ENCODE peak calls at places on chromosomes 16 and 17, in six cellular contexts. One of them, this sample, is unnamed.

GRCh38 chr17:19354123-19354522 is 8.4 kb downstream of the B9D1 start:
- DNase-seq in mesenchymal stem cell: peak; percentile 85
- DNase-seq in neuronal stem cell: no peak
- DNase-seq in IMR-90: peak; percentile 94
- DNase-seq in H1: no peak
- DNase-seq in mesendoderm: no peak
- DNase-seq in this sample: no peak

GRCh38 chr17:59372138-59372751 is 40.8 kb downstream of the YPEL2 start:
- DNase-seq in H1: no peak
- DNase-seq in neuronal stem cell: no peak
- DNase-seq in mesendoderm: no peak
- DNase-seq in IMR-90: peak; percentile 54
- DNase-seq in mesenchymal stem cell: peak; percentile 96
- DNase-seq in this sample: peak; percentile 28

GRCh38 chr17:81590121-81590520 is 38.0 kb upstream of the FAAP100 start:
- DNase-seq in IMR-90: no peak
- DNase-seq in H1: no peak
- DNase-seq in mesendoderm: no peak
- DNase-seq in neuronal stem cell: no peak
- DNase-seq in mesenchymal stem cell: no peak
- DNase-seq in this sample: no peak

GRCh38 chr17:32912218-32912897 is 15.6 kb upstream of the TMEM98 start:
- DNase-seq in IMR-90: peak; percentile 76
- DNase-seq in neuronal stem cell: no peak
- DNase-seq in mesenchymal stem cell: peak; percentile 91
- DNase-seq in mesendoderm: peak; percentile 72
- DNase-seq in H1: no peak
- DNase-seq in this sample: peak; percentile 42

GRCh38 chr17:13736915-13737314 is 135.2 kb upstream of the HS3ST3A1 start:
- DNase-seq in IMR-90: peak; percentile 46
- DNase-seq in mesenchymal stem cell: peak; percentile 17
- DNase-seq in H1: no peak
- DNase-seq in mesendoderm: no peak
- DNase-seq in neuronal stem cell: no peak
- DNase-seq in this sample: no peak

GRCh38 chr17:50511058-50511457 is 2.8 kb downstream of the MYCBPAP start:
- DNase-seq in neuronal stem cell: no peak
- DNase-seq in IMR-90: peak; percentile 50
- DNase-seq in mesendoderm: peak; percentile 35
- DNase-seq in mesenchymal stem cell: peak; percentile 82
- DNase-seq in H1: no peak
- DNase-seq in this sample: peak; percentile 80

GRCh38 chr17:77420804-77421634 is 280.2 kb downstream of the SEC14L1 start:
- DNase-seq in neuronal stem cell: no peak
- DNase-seq in mesenchymal stem cell: peak; percentile 92
- DNase-seq in mesendoderm: peak; percentile 95
- DNase-seq in H1: no peak
- DNase-seq in IMR-90: peak; percentile 93
- DNase-seq in this sample: no peak

GRCh38 chr17:19470529-19471261 is 59.7 kb downstream of the RNF112 start:
- DNase-seq in mesenchymal stem cell: no peak
- DNase-seq in neuronal stem cell: no peak
- DNase-seq in mesendoderm: no peak
- DNase-seq in H1: no peak
- DNase-seq in IMR-90: peak; percentile 56
- DNase-seq in this sample: no peak

GRCh38 chr16:66899945-66900688 is 18.6 kb downstream of the CDH16 start:
- DNase-seq in mesenchymal stem cell: peak; percentile 92
- DNase-seq in IMR-90: peak; percentile 79
- DNase-seq in neuronal stem cell: no peak
- DNase-seq in mesendoderm: peak; percentile 85
- DNase-seq in H1: no peak
- DNase-seq in this sample: no peak

GRCh38 chr17:11334493-11334892 is 93.5 kb downstream of the SHISA6 start:
- DNase-seq in mesendoderm: no peak
- DNase-seq in mesenchymal stem cell: no peak
- DNase-seq in neuronal stem cell: no peak
- DNase-seq in H1: no peak
- DNase-seq in IMR-90: no peak
- DNase-seq in this sample: no peak

GRCh38 chr17:43695968-43696865 is 34.5 kb upstream of the MEOX1 start:
- DNase-seq in H1: no peak
- DNase-seq in mesenchymal stem cell: no peak
- DNase-seq in neuronal stem cell: no peak
- DNase-seq in IMR-90: peak; percentile 20
- DNase-seq in mesendoderm: no peak
- DNase-seq in this sample: no peak

GRCh38 chr16:48075398-48075797 is 80.4 kb downstream of the ABCC12 start:
- DNase-seq in IMR-90: peak; percentile 80
- DNase-seq in mesenchymal stem cell: peak; percentile 12
- DNase-seq in neuronal stem cell: no peak
- DNase-seq in mesendoderm: no peak
- DNase-seq in H1: no peak
- DNase-seq in this sample: no peak

GRCh38 chr16:68948230-68948910 is 105.0 kb downstream of the TANGO6 start:
- DNase-seq in H1: no peak
- DNase-seq in mesendoderm: no peak
- DNase-seq in neuronal stem cell: no peak
- DNase-seq in mesenchymal stem cell: no peak
- DNase-seq in IMR-90: peak; percentile 37
- DNase-seq in this sample: peak; percentile 17

GRCh38 chr17:14871921-14872320 is 393.2 kb downstream of the PMP22 start:
- DNase-seq in mesenchymal stem cell: peak; percentile 25
- DNase-seq in H1: no peak
- DNase-seq in neuronal stem cell: no peak
- DNase-seq in mesendoderm: no peak
- DNase-seq in IMR-90: peak; percentile 69
- DNase-seq in this sample: no peak

GRCh38 chr17:40268141-40268712 is 19.5 kb upstream of the CDC6 start:
- DNase-seq in mesenchymal stem cell: no peak
- DNase-seq in H1: no peak
- DNase-seq in mesendoderm: no peak
- DNase-seq in neuronal stem cell: no peak
- DNase-seq in IMR-90: peak; percentile 26
- DNase-seq in this sample: no peak

GRCh38 chr16:4487955-4488481 is 11.8 kb downstream of the HMOX2 start:
- DNase-seq in IMR-90: peak; percentile 62
- DNase-seq in mesenchymal stem cell: peak; percentile 79
- DNase-seq in H1: no peak
- DNase-seq in mesendoderm: no peak
- DNase-seq in neuronal stem cell: no peak
- DNase-seq in this sample: no peak

GRCh38 chr17:39555368-39555767 is 52.4 kb downstream of the NEUROD2 start:
- DNase-seq in IMR-90: no peak
- DNase-seq in mesendoderm: no peak
- DNase-seq in neuronal stem cell: no peak
- DNase-seq in H1: no peak
- DNase-seq in mesenchymal stem cell: no peak
- DNase-seq in this sample: no peak

GRCh38 chr16:1057252-1057932 is 15.2 kb upstream of the SSTR5 start:
- DNase-seq in neuronal stem cell: no peak
- DNase-seq in mesenchymal stem cell: no peak
- DNase-seq in H1: no peak
- DNase-seq in IMR-90: no peak
- DNase-seq in mesendoderm: peak; percentile 25
- DNase-seq in this sample: peak; percentile 42

GRCh38 chr17:34780438-34780837 is 180.8 kb downstream of the CCT6B start:
- DNase-seq in mesenchymal stem cell: no peak
- DNase-seq in neuronal stem cell: no peak
- DNase-seq in H1: no peak
- DNase-seq in mesendoderm: no peak
- DNase-seq in IMR-90: no peak
- DNase-seq in this sample: no peak

GRCh38 chr17:183021-183420 is 1.6 kb upstream of the DOC2B start:
- DNase-seq in IMR-90: no peak
- DNase-seq in mesendoderm: no peak
- DNase-seq in neuronal stem cell: no peak
- DNase-seq in mesenchymal stem cell: no peak
- DNase-seq in H1: no peak
- DNase-seq in this sample: no peak

GRCh38 chr16:66539628-66540469 is 10.1 kb downstream of the TK2 start:
- DNase-seq in mesenchymal stem cell: no peak
- DNase-seq in H1: no peak
- DNase-seq in neuronal stem cell: no peak
- DNase-seq in mesendoderm: no peak
- DNase-seq in IMR-90: no peak
- DNase-seq in this sample: peak; percentile 88

GRCh38 chr16:84607694-84608093 is 10.2 kb downstream of the COTL1 start:
- DNase-seq in neuronal stem cell: no peak
- DNase-seq in mesendoderm: no peak
- DNase-seq in IMR-90: no peak
- DNase-seq in mesenchymal stem cell: no peak
- DNase-seq in H1: no peak
- DNase-seq in this sample: no peak

GRCh38 chr17:76075364-76076099 is 951 bp downstream of the GALR2 start:
- DNase-seq in mesenchymal stem cell: peak; percentile 30
- DNase-seq in IMR-90: no peak
- DNase-seq in neuronal stem cell: no peak
- DNase-seq in mesendoderm: peak; percentile 57
- DNase-seq in H1: no peak
- DNase-seq in this sample: no peak

GRCh38 chr16:15879255-15879804 is 9.1 kb downstream of the CEP20 start:
- DNase-seq in IMR-90: peak; percentile 96
- DNase-seq in H1: no peak
- DNase-seq in mesenchymal stem cell: peak; percentile 73
- DNase-seq in mesendoderm: no peak
- DNase-seq in neuronal stem cell: no peak
- DNase-seq in this sample: no peak

GRCh38 chr16:10037771-10038170 is 144.5 kb downstream of the GRIN2A start:
- DNase-seq in neuronal stem cell: no peak
- DNase-seq in IMR-90: no peak
- DNase-seq in mesendoderm: peak; percentile 34
- DNase-seq in H1: no peak
- DNase-seq in mesenchymal stem cell: peak; percentile 41
- DNase-seq in this sample: no peak

GRCh38 chr17:17701112-17701511 is 19.9 kb downstream of the RAI1 start:
- DNase-seq in neuronal stem cell: no peak
- DNase-seq in mesenchymal stem cell: no peak
- DNase-seq in IMR-90: no peak
- DNase-seq in mesendoderm: no peak
- DNase-seq in H1: no peak
- DNase-seq in this sample: no peak

GRCh38 chr17:46772879-46773620 is 45.4 kb downstream of the WNT3 start:
- DNase-seq in neuronal stem cell: no peak
- DNase-seq in IMR-90: no peak
- DNase-seq in H1: no peak
- DNase-seq in mesendoderm: peak; percentile 80
- DNase-seq in mesenchymal stem cell: peak; percentile 18
- DNase-seq in this sample: no peak

GRCh38 chr17:4605826-4606225 is 21.5 kb downstream of the SMTNL2 start:
- DNase-seq in H1: no peak
- DNase-seq in mesenchymal stem cell: peak; percentile 76
- DNase-seq in neuronal stem cell: no peak
- DNase-seq in mesendoderm: no peak
- DNase-seq in IMR-90: peak; percentile 30
- DNase-seq in this sample: peak; percentile 88

GRCh38 chr17:58308173-58308984 is 20.2 kb downstream of the TSPOAP1 start:
- DNase-seq in mesenchymal stem cell: no peak
- DNase-seq in H1: no peak
- DNase-seq in mesendoderm: peak; percentile 75
- DNase-seq in neuronal stem cell: no peak
- DNase-seq in IMR-90: no peak
- DNase-seq in this sample: peak; percentile 54

GRCh38 chr16:74660383-74660782 is 6.3 kb downstream of the RFWD3 start:
- DNase-seq in H1: no peak
- DNase-seq in mesenchymal stem cell: no peak
- DNase-seq in IMR-90: no peak
- DNase-seq in mesendoderm: no peak
- DNase-seq in neuronal stem cell: no peak
- DNase-seq in this sample: no peak

GRCh38 chr17:44831270-44831770 is 1.2 kb upstream of the GJC1 start:
- DNase-seq in mesendoderm: peak; percentile 31
- DNase-seq in neuronal stem cell: no peak
- DNase-seq in H1: no peak
- DNase-seq in IMR-90: no peak
- DNase-seq in mesenchymal stem cell: no peak
- DNase-seq in this sample: no peak
- H2AK5ac ChIP-seq in mesendoderm: no peak overlapping the region
- H2AK5ac ChIP-seq in neuronal stem cell: no peak overlapping the region
- H2AK5ac ChIP-seq in H1: no peak overlapping the region
- H2AK5ac ChIP-seq in IMR-90: no peak overlapping the region
- H2AK5ac ChIP-seq in mesenchymal stem cell: no peak overlapping the region
- H2AK5ac ChIP-seq in this sample: no peak overlapping the region

DNA sequence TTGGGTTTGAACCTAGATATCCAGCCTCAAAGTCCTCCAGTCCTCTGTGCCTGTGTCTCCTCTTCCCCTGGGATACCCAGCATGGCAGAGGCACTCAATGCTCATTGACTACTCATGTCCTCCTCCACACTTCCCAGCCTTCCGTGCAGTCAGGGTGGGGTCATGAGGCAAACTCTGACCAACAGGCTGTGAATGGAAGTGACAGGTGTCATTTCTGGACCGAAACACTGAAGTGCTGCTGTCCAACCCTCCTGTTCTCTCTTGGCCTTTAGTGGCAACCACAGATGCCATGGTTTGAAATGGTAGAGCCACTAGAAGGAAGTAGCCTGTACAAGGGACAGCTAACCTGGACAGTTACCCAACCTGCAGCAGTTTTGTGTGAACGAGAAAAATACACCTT is 46.7 kb upstream of the MAP3K14 start:
- DNase-seq in H1: no peak
- DNase-seq in neuronal stem cell: no peak
- DNase-seq in IMR-90: no peak
- DNase-seq in mesenchymal stem cell: no peak
- DNase-seq in mesendoderm: no peak
- DNase-seq in this sample: no peak
- H2AK5ac ChIP-seq in H1: peak overlapping the region; percentile 32
- H2AK5ac ChIP-seq in neuronal stem cell: no peak overlapping the region
- H2AK5ac ChIP-seq in IMR-90: peak overlapping the region; percentile 43
- H2AK5ac ChIP-seq in mesenchymal stem cell: no peak overlapping the region
- H2AK5ac ChIP-seq in mesendoderm: no peak overlapping the region
- H2AK5ac ChIP-seq in this sample: no peak overlapping the region

DNA sequence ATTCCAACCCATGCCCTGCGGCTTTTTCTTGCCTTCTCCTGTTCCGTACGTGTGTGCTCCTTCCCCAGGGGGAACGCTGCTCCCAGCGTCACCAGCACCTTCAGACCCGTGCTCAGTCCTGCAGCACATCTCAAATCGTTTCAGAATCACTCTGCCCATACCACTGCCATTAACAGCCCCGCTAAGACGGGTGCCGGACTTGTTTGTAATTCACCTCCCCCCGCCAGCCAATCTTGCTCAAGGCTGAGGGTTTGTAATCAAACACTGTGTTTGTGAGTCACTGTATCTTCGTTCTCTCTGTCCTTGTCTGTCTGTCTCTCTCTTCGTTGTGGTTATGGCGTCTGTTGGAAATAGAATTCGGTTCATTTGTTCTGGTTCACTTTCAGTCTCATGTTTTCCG is 17.3 kb downstream of the CARD14 start:
- DNase-seq in IMR-90: peak; percentile 39
- DNase-seq in mesendoderm: no peak
- DNase-seq in neuronal stem cell: no peak
- DNase-seq in H1: no peak
- DNase-seq in mesenchymal stem cell: peak; percentile 40
- DNase-seq in this sample: peak; percentile 72
- H2AK5ac ChIP-seq in IMR-90: no peak overlapping the region
- H2AK5ac ChIP-seq in mesendoderm: no peak overlapping the region
- H2AK5ac ChIP-seq in neuronal stem cell: no peak overlapping the region
- H2AK5ac ChIP-seq in H1: no peak overlapping the region
- H2AK5ac ChIP-seq in mesenchymal stem cell: no peak overlapping the region
- H2AK5ac ChIP-seq in this sample: no peak overlapping the region

GRCh38 chr16:12545792-12546342 is 257.8 kb downstream of the CPPED1 start:
- DNase-seq in H1: no peak
- DNase-seq in mesenchymal stem cell: no peak
- DNase-seq in mesendoderm: no peak
- DNase-seq in neuronal stem cell: no peak
- DNase-seq in IMR-90: no peak
- DNase-seq in this sample: no peak
- H2AK5ac ChIP-seq in H1: no peak overlapping the region
- H2AK5ac ChIP-seq in mesenchymal stem cell: no peak overlapping the region
- H2AK5ac ChIP-seq in mesendoderm: no peak overlapping the region
- H2AK5ac ChIP-seq in neuronal stem cell: no peak overlapping the region
- H2AK5ac ChIP-seq in IMR-90: no peak overlapping the region
- H2AK5ac ChIP-seq in this sample: no peak overlapping the region